ENCODE peak calls at places on chromosomes 12 and 14, in six cellular contexts. Z is hepatocyte; V is lower lobe of right lung; M is breast epithelium; A is tibial artery; H is CD8-positive, alpha-beta T cell. U is an unnamed sample.

GRCh38 chr12:56315256-56315625 is 547 bp downstream of the CNPY2 start:
- DNase-seq in Z (peak), V (no peak), M (no peak), A (no peak), H (no peak), U (no peak)

GRCh38 chr14:61525293-61526011 is 169.9 kb upstream of the HIF1A start:
- DNase-seq in Z (peak), V (peak), M (peak), A (peak), H (no peak), U (peak)

GRCh38 chr12:106127289-106128126 is 11.2 kb downstream of the NUAK1 start:
- DNase-seq in Z (no peak), V (no peak), M (no peak), A (no peak), H (no peak), U (no peak)

GRCh38 chr12:47903151-47903611 is 1.6 kb downstream of the VDR start:
- DNase-seq in Z (peak), V (peak), M (no peak), A (peak), H (no peak), U (peak)

GRCh38 chr12:27498761-27499160 is 25.2 kb upstream of the PPFIBP1 start:
- DNase-seq in Z (no peak), V (no peak), M (no peak), A (no peak), H (no peak), U (no peak)

GRCh38 chr14:22388669-22389625 is 200.1 kb downstream of the DAD1 start:
- DNase-seq in Z (peak), V (no peak), M (no peak), A (no peak), H (no peak), U (no peak)

GRCh38 chr12:20367731-20368652 is at the start of gene PDE3A:
- DNase-seq in Z (peak), V (peak), M (no peak), A (peak), H (no peak), U (no peak)

GRCh38 chr14:29654910-29655590 is 272.6 kb downstream of the PRKD1 start:
- DNase-seq in Z (no peak), V (no peak), M (no peak), A (no peak), H (no peak), U (no peak)

GRCh38 chr14:22276913-22277816 is 311.9 kb downstream of the DAD1 start:
- DNase-seq in Z (peak), V (no peak), M (no peak), A (no peak), H (no peak), U (no peak)

GRCh38 chr12:103833891-103834290 is 7.1 kb downstream of the NT5DC3 start:
- DNase-seq in Z (no peak), V (no peak), M (no peak), A (no peak), H (no peak), U (no peak)
- TF ChIP-seq CTCF in Z (no peak), V (no peak), M (no peak), A (no peak), H (no peak), U (no peak)

GRCh38 chr12:10771132-10771733 is 31.2 kb downstream of the TAS2R7 start:
- DNase-seq in Z (peak), V (no peak), M (no peak), A (no peak), H (no peak), U (no peak)
- TF ChIP-seq CTCF in Z (peak), V (peak), M (peak), A (peak), H (peak), U (peak)

GRCh38 chr12:101866615-101867373 is 10.6 kb upstream of the DRAM1 start:
- DNase-seq in Z (no peak), V (no peak), M (no peak), A (no peak), H (no peak), U (no peak)
- TF ChIP-seq CTCF in Z (no peak), V (no peak), M (no peak), A (no peak), H (no peak), U (no peak)

GRCh38 chr12:28872654-28873268 is 276.3 kb upstream of the FAR2 start:
- DNase-seq in Z (peak), V (no peak), M (no peak), A (no peak), H (no peak), U (peak)
- TF ChIP-seq CTCF in Z (peak), V (peak), M (peak), A (peak), H (no peak), U (peak)

GRCh38 chr14:92382677-92383076 is 59.7 kb downstream of the SLC24A4 start:
- DNase-seq in Z (no peak), V (no peak), M (no peak), A (no peak), H (no peak), U (no peak)
- TF ChIP-seq CTCF in Z (peak), V (no peak), M (no peak), A (no peak), H (no peak), U (no peak)

GRCh38 chr12:96710127-96710745 is 196.8 kb upstream of the NEDD1 start:
- DNase-seq in Z (peak), V (no peak), M (no peak), A (no peak), H (no peak), U (no peak)
- TF ChIP-seq CTCF in Z (peak), V (no peak), M (no peak), A (no peak), H (no peak), U (no peak)

DNA sequence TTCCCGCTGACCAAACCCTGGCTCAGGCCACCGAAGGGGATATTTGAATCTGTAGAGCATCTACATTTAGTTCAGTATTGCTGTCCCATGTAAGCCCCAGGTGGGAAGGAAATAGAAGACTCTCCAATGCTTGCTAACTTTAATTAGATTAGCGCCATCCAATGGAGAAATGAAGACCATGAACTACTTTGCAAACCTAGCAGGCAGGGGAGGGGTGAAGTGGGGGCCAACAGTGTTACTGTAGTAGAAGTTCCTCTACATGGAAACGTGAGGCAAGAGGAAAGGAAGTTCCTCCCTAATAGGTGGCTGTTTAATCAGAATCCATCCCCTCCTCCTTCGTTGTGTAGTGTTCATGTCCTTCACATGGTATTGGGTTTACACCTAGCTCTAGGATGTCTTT is 9.3 kb upstream of the DENND5B start:
- DNase-seq in Z (no peak), V (no peak), M (no peak), A (no peak), H (no peak), U (no peak)
- TF ChIP-seq CTCF in Z (no peak), V (no peak), M (no peak), A (no peak), H (no peak), U (peak)

GRCh38 chr14:105207460-105207901 is 26.4 kb upstream of the NUDT14 start:
- DNase-seq in Z (no peak), V (no peak), M (no peak), A (no peak), H (no peak), U (no peak)
- TF ChIP-seq CTCF in Z (no peak), V (no peak), M (no peak), A (no peak), H (no peak), U (no peak)

GRCh38 chr14:75176142-75176820 is at the start of gene TMED10:
- DNase-seq in Z (peak), V (peak), M (peak), A (peak), H (peak), U (peak)
- TF ChIP-seq CTCF in Z (no peak), V (no peak), M (no peak), A (no peak), H (no peak), U (no peak)

U was measured in GM10248.